ENCODE peak calls at places on chromosome 11, in six cellular contexts. One of them, this sample, is unnamed.

GRCh38 chr11:15716550-15716949 is 601.8 kb downstream of the INSC start:
- DNase-seq in germinal center: no peak
- DNase-seq in Caki2: no peak
- DNase-seq in stimulated activated CD4-positive, alpha-beta T cell treated with anti-CD3 and anti-CD28 coated beads, Interleukin-2, amount 100 ng/mL, for 48 hours: no peak
- DNase-seq in HuH-7: no peak
- DNase-seq in mesendoderm: no peak
- DNase-seq in this sample: no peak

GRCh38 chr11:46914363-46914762 is 4.0 kb downstream of the LRP4 start:
- DNase-seq in mesendoderm: peak; percentile 83
- DNase-seq in Caki2: peak; percentile 94
- DNase-seq in stimulated activated CD4-positive, alpha-beta T cell treated with anti-CD3 and anti-CD28 coated beads, Interleukin-2, amount 100 ng/mL, for 48 hours: no peak
- DNase-seq in germinal center: no peak
- DNase-seq in HuH-7: no peak
- DNase-seq in this sample: peak; percentile 88

GRCh38 chr11:36037031-36037430 is 93.2 kb downstream of the LDLRAD3 start:
- DNase-seq in HuH-7: no peak
- DNase-seq in mesendoderm: no peak
- DNase-seq in stimulated activated CD4-positive, alpha-beta T cell treated with anti-CD3 and anti-CD28 coated beads, Interleukin-2, amount 100 ng/mL, for 48 hours: no peak
- DNase-seq in Caki2: peak; percentile 19
- DNase-seq in germinal center: no peak
- DNase-seq in this sample: peak; percentile 74

GRCh38 chr11:2689551-2690260 is 10.1 kb downstream of the KCNQ1OT1 start:
- DNase-seq in HuH-7: no peak
- DNase-seq in Caki2: no peak
- DNase-seq in stimulated activated CD4-positive, alpha-beta T cell treated with anti-CD3 and anti-CD28 coated beads, Interleukin-2, amount 100 ng/mL, for 48 hours: no peak
- DNase-seq in germinal center: peak; percentile 25
- DNase-seq in mesendoderm: no peak
- DNase-seq in this sample: no peak

GRCh38 chr11:65362320-65362931 is 7.9 kb downstream of the TIGD3 start:
- DNase-seq in germinal center: no peak
- DNase-seq in mesendoderm: no peak
- DNase-seq in HuH-7: no peak
- DNase-seq in stimulated activated CD4-positive, alpha-beta T cell treated with anti-CD3 and anti-CD28 coated beads, Interleukin-2, amount 100 ng/mL, for 48 hours: no peak
- DNase-seq in Caki2: no peak
- DNase-seq in this sample: no peak

GRCh38 chr11:79263001-79263400 is 177.8 kb downstream of the TENM4 start:
- DNase-seq in Caki2: no peak
- DNase-seq in stimulated activated CD4-positive, alpha-beta T cell treated with anti-CD3 and anti-CD28 coated beads, Interleukin-2, amount 100 ng/mL, for 48 hours: no peak
- DNase-seq in mesendoderm: peak; percentile 74
- DNase-seq in HuH-7: no peak
- DNase-seq in germinal center: no peak
- DNase-seq in this sample: no peak

GRCh38 chr11:43359432-43359818 is 705 bp downstream of the TTC17 start:
- DNase-seq in HuH-7: no peak
- DNase-seq in Caki2: peak; percentile 40
- DNase-seq in germinal center: no peak
- DNase-seq in stimulated activated CD4-positive, alpha-beta T cell treated with anti-CD3 and anti-CD28 coated beads, Interleukin-2, amount 100 ng/mL, for 48 hours: peak; percentile 16
- DNase-seq in mesendoderm: peak; percentile 61
- DNase-seq in this sample: no peak

GRCh38 chr11:75339685-75340409 is 11.6 kb downstream of the ARRB1 start:
- DNase-seq in germinal center: peak; percentile 46
- DNase-seq in stimulated activated CD4-positive, alpha-beta T cell treated with anti-CD3 and anti-CD28 coated beads, Interleukin-2, amount 100 ng/mL, for 48 hours: no peak
- DNase-seq in Caki2: no peak
- DNase-seq in mesendoderm: peak; percentile 69
- DNase-seq in HuH-7: no peak
- DNase-seq in this sample: no peak

GRCh38 chr11:62472063-62472884 is 53.4 kb downstream of the SCGB1A1 start:
- DNase-seq in germinal center: no peak
- DNase-seq in HuH-7: no peak
- DNase-seq in mesendoderm: peak; percentile 60
- DNase-seq in stimulated activated CD4-positive, alpha-beta T cell treated with anti-CD3 and anti-CD28 coated beads, Interleukin-2, amount 100 ng/mL, for 48 hours: no peak
- DNase-seq in Caki2: peak; percentile 35
- DNase-seq in this sample: no peak

GRCh38 chr11:129375731-129376657 is at the start of gene BARX2:
- DNase-seq in Caki2: peak; percentile 16
- DNase-seq in germinal center: no peak
- DNase-seq in stimulated activated CD4-positive, alpha-beta T cell treated with anti-CD3 and anti-CD28 coated beads, Interleukin-2, amount 100 ng/mL, for 48 hours: peak; percentile 29
- DNase-seq in HuH-7: peak; percentile 71
- DNase-seq in mesendoderm: peak; percentile 92
- DNase-seq in this sample: no peak

GRCh38 chr11:27153136-27153535 is 112.5 kb downstream of the BBOX1 start:
- DNase-seq in Caki2: no peak
- DNase-seq in HuH-7: no peak
- DNase-seq in mesendoderm: no peak
- DNase-seq in stimulated activated CD4-positive, alpha-beta T cell treated with anti-CD3 and anti-CD28 coated beads, Interleukin-2, amount 100 ng/mL, for 48 hours: no peak
- DNase-seq in germinal center: no peak
- DNase-seq in this sample: no peak

GRCh38 chr11:102493524-102493923 is 37.0 kb downstream of the MMP7 start:
- DNase-seq in stimulated activated CD4-positive, alpha-beta T cell treated with anti-CD3 and anti-CD28 coated beads, Interleukin-2, amount 100 ng/mL, for 48 hours: no peak
- DNase-seq in mesendoderm: no peak
- DNase-seq in HuH-7: no peak
- DNase-seq in germinal center: no peak
- DNase-seq in Caki2: no peak
- DNase-seq in this sample: peak; percentile 74

GRCh38 chr11:12330491-12331231 is 46.7 kb upstream of the PARVA start:
- DNase-seq in stimulated activated CD4-positive, alpha-beta T cell treated with anti-CD3 and anti-CD28 coated beads, Interleukin-2, amount 100 ng/mL, for 48 hours: no peak
- DNase-seq in Caki2: no peak
- DNase-seq in mesendoderm: peak; percentile 36
- DNase-seq in HuH-7: no peak
- DNase-seq in germinal center: no peak
- DNase-seq in this sample: no peak

GRCh38 chr11:7571640-7572000 is 57.8 kb downstream of the PPFIBP2 start:
- DNase-seq in stimulated activated CD4-positive, alpha-beta T cell treated with anti-CD3 and anti-CD28 coated beads, Interleukin-2, amount 100 ng/mL, for 48 hours: peak; percentile 26
- DNase-seq in HuH-7: peak; percentile 58
- DNase-seq in mesendoderm: peak; percentile 92
- DNase-seq in Caki2: peak; percentile 49
- DNase-seq in germinal center: no peak
- DNase-seq in this sample: no peak

GRCh38 chr11:120601566-120601965 is 90.0 kb downstream of the GRIK4 start:
- DNase-seq in mesendoderm: no peak
- DNase-seq in Caki2: peak; percentile 17
- DNase-seq in HuH-7: no peak
- DNase-seq in germinal center: no peak
- DNase-seq in stimulated activated CD4-positive, alpha-beta T cell treated with anti-CD3 and anti-CD28 coated beads, Interleukin-2, amount 100 ng/mL, for 48 hours: no peak
- DNase-seq in this sample: no peak

GRCh38 chr11:96090711-96091110 is 166.8 kb upstream of the MTMR2 start:
- DNase-seq in Caki2: no peak
- DNase-seq in mesendoderm: no peak
- DNase-seq in germinal center: no peak
- DNase-seq in stimulated activated CD4-positive, alpha-beta T cell treated with anti-CD3 and anti-CD28 coated beads, Interleukin-2, amount 100 ng/mL, for 48 hours: no peak
- DNase-seq in HuH-7: peak; percentile 4
- DNase-seq in this sample: no peak

GRCh38 chr11:95325777-95326258 is 94.8 kb upstream of the SESN3 start:
- DNase-seq in germinal center: no peak
- DNase-seq in Caki2: no peak
- DNase-seq in mesendoderm: no peak
- DNase-seq in stimulated activated CD4-positive, alpha-beta T cell treated with anti-CD3 and anti-CD28 coated beads, Interleukin-2, amount 100 ng/mL, for 48 hours: no peak
- DNase-seq in HuH-7: no peak
- DNase-seq in this sample: no peak

GRCh38 chr11:44316388-44317240 is 6.7 kb upstream of the ALX4 start:
- DNase-seq in mesendoderm: no peak
- DNase-seq in stimulated activated CD4-positive, alpha-beta T cell treated with anti-CD3 and anti-CD28 coated beads, Interleukin-2, amount 100 ng/mL, for 48 hours: no peak
- DNase-seq in HuH-7: no peak
- DNase-seq in germinal center: no peak
- DNase-seq in Caki2: no peak
- DNase-seq in this sample: no peak

GRCh38 chr11:45275823-45276222 is 10.3 kb downstream of the SYT13 start:
- DNase-seq in mesendoderm: no peak
- DNase-seq in HuH-7: no peak
- DNase-seq in germinal center: no peak
- DNase-seq in stimulated activated CD4-positive, alpha-beta T cell treated with anti-CD3 and anti-CD28 coated beads, Interleukin-2, amount 100 ng/mL, for 48 hours: no peak
- DNase-seq in Caki2: no peak
- DNase-seq in this sample: no peak

GRCh38 chr11:1018091-1018490 is 18.4 kb downstream of the MUC6 start:
- DNase-seq in Caki2: no peak
- DNase-seq in mesendoderm: no peak
- DNase-seq in stimulated activated CD4-positive, alpha-beta T cell treated with anti-CD3 and anti-CD28 coated beads, Interleukin-2, amount 100 ng/mL, for 48 hours: no peak
- DNase-seq in germinal center: no peak
- DNase-seq in HuH-7: no peak
- DNase-seq in this sample: no peak

GRCh38 chr11:65478411-65479183 is 20.2 kb upstream of the MALAT1 start:
- DNase-seq in mesendoderm: no peak
- DNase-seq in stimulated activated CD4-positive, alpha-beta T cell treated with anti-CD3 and anti-CD28 coated beads, Interleukin-2, amount 100 ng/mL, for 48 hours: no peak
- DNase-seq in germinal center: no peak
- DNase-seq in HuH-7: no peak
- DNase-seq in Caki2: no peak
- DNase-seq in this sample: no peak

GRCh38 chr11:68374531-68374930 is 62.1 kb downstream of the LRP5 start:
- DNase-seq in mesendoderm: no peak
- DNase-seq in stimulated activated CD4-positive, alpha-beta T cell treated with anti-CD3 and anti-CD28 coated beads, Interleukin-2, amount 100 ng/mL, for 48 hours: no peak
- DNase-seq in germinal center: no peak
- DNase-seq in HuH-7: no peak
- DNase-seq in Caki2: no peak
- DNase-seq in this sample: no peak

GRCh38 chr11:27864046-27865025 is 164.1 kb upstream of the BDNF start:
- DNase-seq in stimulated activated CD4-positive, alpha-beta T cell treated with anti-CD3 and anti-CD28 coated beads, Interleukin-2, amount 100 ng/mL, for 48 hours: no peak
- DNase-seq in germinal center: no peak
- DNase-seq in mesendoderm: no peak
- DNase-seq in Caki2: peak; percentile 85
- DNase-seq in HuH-7: no peak
- DNase-seq in this sample: peak; percentile 79

GRCh38 chr11:91435694-91436375 is 788.8 kb upstream of the FAT3 start:
- DNase-seq in HuH-7: no peak
- DNase-seq in Caki2: no peak
- DNase-seq in mesendoderm: peak; percentile 76
- DNase-seq in germinal center: no peak
- DNase-seq in stimulated activated CD4-positive, alpha-beta T cell treated with anti-CD3 and anti-CD28 coated beads, Interleukin-2, amount 100 ng/mL, for 48 hours: no peak
- DNase-seq in this sample: no peak

GRCh38 chr11:47106839-47107520 is 69.7 kb downstream of the ARFGAP2 start:
- DNase-seq in Caki2: no peak
- DNase-seq in stimulated activated CD4-positive, alpha-beta T cell treated with anti-CD3 and anti-CD28 coated beads, Interleukin-2, amount 100 ng/mL, for 48 hours: no peak
- DNase-seq in HuH-7: no peak
- DNase-seq in mesendoderm: no peak
- DNase-seq in germinal center: no peak
- DNase-seq in this sample: no peak

GRCh38 chr11:36540998-36541397 is 26.8 kb upstream of the RAG1 start:
- DNase-seq in Caki2: no peak
- DNase-seq in HuH-7: no peak
- DNase-seq in stimulated activated CD4-positive, alpha-beta T cell treated with anti-CD3 and anti-CD28 coated beads, Interleukin-2, amount 100 ng/mL, for 48 hours: peak; percentile 5
- DNase-seq in mesendoderm: peak; percentile 70
- DNase-seq in germinal center: peak; percentile 5
- DNase-seq in this sample: peak; percentile 19

GRCh38 chr11:118436639-118437045 is 350 bp downstream of the KMT2A start:
- DNase-seq in germinal center: no peak
- DNase-seq in HuH-7: no peak
- DNase-seq in stimulated activated CD4-positive, alpha-beta T cell treated with anti-CD3 and anti-CD28 coated beads, Interleukin-2, amount 100 ng/mL, for 48 hours: peak; percentile 24
- DNase-seq in Caki2: no peak
- DNase-seq in mesendoderm: peak; percentile 34
- DNase-seq in this sample: no peak

GRCh38 chr11:122046846-122047245 is 69.2 kb downstream of the BLID start:
- DNase-seq in HuH-7: no peak
- DNase-seq in stimulated activated CD4-positive, alpha-beta T cell treated with anti-CD3 and anti-CD28 coated beads, Interleukin-2, amount 100 ng/mL, for 48 hours: no peak
- DNase-seq in germinal center: no peak
- DNase-seq in Caki2: no peak
- DNase-seq in mesendoderm: no peak
- DNase-seq in this sample: no peak

GRCh38 chr11:35918716-35919115 is 25.1 kb upstream of the LDLRAD3 start:
- DNase-seq in HuH-7: no peak
- DNase-seq in Caki2: no peak
- DNase-seq in germinal center: no peak
- DNase-seq in stimulated activated CD4-positive, alpha-beta T cell treated with anti-CD3 and anti-CD28 coated beads, Interleukin-2, amount 100 ng/mL, for 48 hours: no peak
- DNase-seq in mesendoderm: no peak
- DNase-seq in this sample: no peak

GRCh38 chr11:106854429-106854828 is 163.8 kb downstream of the GUCY1A2 start:
- DNase-seq in stimulated activated CD4-positive, alpha-beta T cell treated with anti-CD3 and anti-CD28 coated beads, Interleukin-2, amount 100 ng/mL, for 48 hours: no peak
- DNase-seq in Caki2: no peak
- DNase-seq in germinal center: no peak
- DNase-seq in HuH-7: no peak
- DNase-seq in mesendoderm: no peak
- DNase-seq in this sample: no peak